ENCODE peak calls at places on chromosome 20, in four cellular contexts. R, K, I and J are unnamed samples.
A peak's percentile ranks its signal among the peaks of the same experiment; 100 is the strongest.

GRCh38 chr20:5156670-5157448 is 30.1 kb downstream of the CDS2 start:
- DNase-seq in R (no peak), I (peak; percentile 22), K (no peak), J (no peak)

GRCh38 chr20:38168791-38169589 is 3.9 kb upstream of the TGM2 start:
- DNase-seq in K (no peak), R (no peak), I (peak; percentile 55), J (no peak)

GRCh38 chr20:53321596-53321995 is 272.0 kb downstream of the ZNF217 start:
- DNase-seq in K (no peak), I (no peak), R (no peak), J (no peak)

GRCh38 chr20:38471987-38472512 is 593 bp upstream of the RALGAPB start:
- DNase-seq in R (no peak), K (no peak), I (no peak), J (no peak)

GRCh38 chr20:25276533-25277050 is 28.7 kb downstream of the PYGB start:
- DNase-seq in I (no peak), R (no peak), K (no peak), J (no peak)

GRCh38 chr20:41482647-41483552 is 116.3 kb upstream of the EMILIN3 start:
- DNase-seq in K (no peak), I (peak; percentile 6), R (no peak), J (no peak)

GRCh38 chr20:22402550-22402949 is 181.8 kb downstream of the FOXA2 start:
- DNase-seq in K (no peak), I (no peak), R (no peak), J (no peak)

GRCh38 chr20:33812673-33813462 is 1.7 kb downstream of the CHMP4B start:
- DNase-seq in K (no peak), R (peak; percentile 21), I (peak; percentile 37), J (no peak)

GRCh38 chr20:3749689-3750639 is 17.5 kb downstream of the HSPA12B start:
- DNase-seq in I (no peak), K (peak; percentile 86), R (peak; percentile 35), J (peak; percentile 53)

GRCh38 chr20:40571625-40572024 is 117.4 kb downstream of the MAFB start:
- DNase-seq in R (no peak), I (no peak), K (no peak), J (no peak)

DNA sequence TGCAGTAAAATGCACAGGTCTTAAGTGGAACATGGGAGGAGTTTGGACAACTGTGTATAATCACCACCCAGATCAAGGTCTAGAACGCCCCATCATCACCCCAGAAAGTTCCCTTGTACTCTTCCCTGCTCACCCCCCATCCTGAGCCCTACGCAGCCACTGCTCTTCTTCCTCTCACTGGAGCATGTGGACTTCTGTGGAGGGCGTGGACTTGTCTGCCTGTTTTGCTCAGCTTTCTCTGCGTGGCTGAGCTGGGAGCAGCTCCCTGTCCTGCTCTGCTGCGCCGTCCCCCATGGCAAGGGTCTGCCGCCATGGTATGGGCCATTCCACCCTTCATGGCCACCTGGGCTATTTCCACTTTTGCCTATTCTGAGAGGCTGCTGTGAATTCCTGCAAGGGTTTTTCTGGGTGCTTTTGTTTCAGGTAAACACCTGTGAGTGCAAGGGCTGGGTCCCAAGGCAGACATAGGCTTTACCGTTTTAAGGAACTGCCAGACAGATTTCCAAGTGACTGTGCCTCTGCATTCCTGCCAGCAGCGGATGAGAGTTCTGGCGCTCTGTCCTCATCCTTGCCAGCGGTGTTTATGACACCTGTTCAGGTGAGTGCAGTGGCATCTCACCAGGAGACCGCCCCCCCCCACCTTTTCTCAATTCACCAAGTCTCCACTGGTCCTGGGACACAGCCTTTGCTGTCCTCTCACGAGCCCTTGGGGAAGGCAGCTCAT is 19.7 kb downstream of the PCK1 start:
- DNase-seq in I (no peak), K (no peak), R (no peak), J (no peak)
- TF ChIP-seq CTCF in I (no peak), K (no peak), R (no peak), J (no peak)

DNA sequence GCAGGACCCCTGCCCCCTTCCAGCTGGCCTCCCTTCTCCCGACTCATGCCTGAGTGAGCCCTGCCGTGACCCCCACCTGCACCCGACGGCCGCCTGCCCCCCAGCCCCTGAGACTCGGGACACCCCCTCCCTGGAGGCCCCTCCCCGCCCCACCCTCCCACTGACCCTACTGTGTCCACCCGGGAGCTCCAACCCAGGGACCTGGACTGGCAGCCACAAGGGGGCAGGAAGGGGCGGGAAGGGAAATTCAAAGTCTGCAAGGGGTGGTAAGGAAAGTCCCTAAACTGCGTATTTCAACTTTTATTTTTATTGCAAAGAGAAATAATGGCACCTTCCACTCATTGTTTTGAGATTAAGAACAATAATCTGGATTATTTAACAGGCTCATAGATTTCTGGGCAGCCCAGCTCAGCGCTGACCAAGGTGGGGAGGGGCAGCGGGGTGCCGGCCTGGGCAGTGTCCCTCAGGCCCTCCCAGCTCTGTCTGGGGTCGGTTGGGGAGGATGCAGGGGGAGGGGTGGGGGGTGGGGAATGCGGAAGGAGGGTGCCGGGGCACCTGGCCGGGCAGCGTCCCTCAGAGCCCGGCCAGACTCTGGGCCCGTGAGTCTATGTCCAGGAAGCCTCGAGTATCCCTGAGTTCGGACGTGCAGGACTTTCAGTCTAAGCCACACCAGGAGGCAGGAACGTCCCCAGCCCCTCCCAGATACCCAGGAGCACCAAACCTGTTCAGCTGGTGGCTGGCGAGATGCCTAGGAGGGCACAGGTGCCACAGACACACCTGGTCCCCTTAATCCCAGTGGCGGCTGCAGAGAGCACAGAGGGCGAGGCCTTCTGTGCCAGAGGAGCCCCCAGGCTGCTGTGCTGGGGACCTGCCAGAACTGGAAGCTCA is 1.3 kb upstream of the PTK6 start:
- DNase-seq in R (peak; percentile 63), K (no peak), I (peak; percentile 38), J (no peak)
- TF ChIP-seq CTCF in R (no peak), K (no peak), I (no peak), J (no peak)

GRCh38 chr20:48544402-48545333 is 283.1 kb downstream of the PREX1 start:
- DNase-seq in K (no peak), R (no peak), I (no peak), J (no peak)
- TF ChIP-seq CTCF in K (no peak), R (no peak), I (no peak), J (peak; percentile 51)

DNA sequence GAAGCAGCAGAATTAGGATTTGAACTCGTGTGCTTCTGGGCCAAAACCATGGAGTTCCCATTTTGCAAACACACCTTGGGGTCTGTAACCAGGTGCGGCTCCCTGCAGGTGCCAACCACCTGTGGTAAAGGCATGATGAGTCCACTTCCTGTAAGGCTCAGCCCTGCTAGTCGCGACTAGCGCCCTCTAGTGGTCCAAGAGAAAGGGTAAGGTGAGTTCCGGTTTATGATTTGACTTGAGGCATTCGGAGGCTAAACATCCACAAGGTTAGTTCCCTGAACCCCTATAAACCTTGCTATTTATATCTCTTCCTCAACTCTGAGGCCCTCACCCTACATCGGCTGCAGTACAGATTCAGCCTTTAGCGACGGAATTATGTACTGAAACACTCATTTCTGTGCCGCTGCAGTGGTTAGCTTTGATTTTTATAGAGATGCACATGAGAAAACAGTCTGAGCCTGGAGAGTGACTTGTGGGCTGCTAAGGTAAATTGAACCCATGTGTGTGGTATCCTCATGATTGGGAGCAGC is 173.4 kb downstream of the PLCB1 start:
- DNase-seq in R (peak; percentile 84), K (peak; percentile 89), I (peak; percentile 79), J (no peak)
- TF ChIP-seq CTCF in R (peak; percentile 77), K (peak; percentile 92), I (peak; percentile 54), J (peak; percentile 65)

DNA sequence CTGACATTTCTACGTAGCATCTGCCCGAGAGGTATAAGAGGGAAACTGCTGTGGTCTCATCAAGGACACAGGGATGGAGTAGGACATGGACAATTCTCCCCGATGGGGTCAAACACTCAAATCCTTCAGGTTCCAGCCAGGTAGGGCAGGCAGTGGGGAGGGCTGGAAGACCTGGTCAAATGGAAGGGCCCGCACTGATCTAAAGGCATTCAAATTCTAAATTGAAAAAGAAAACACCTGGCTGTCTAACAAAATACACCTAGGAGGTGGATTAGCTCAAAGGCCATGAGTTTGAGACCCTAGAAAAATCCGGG is 8.2 kb downstream of the DUSP15 start:
- DNase-seq in I (no peak), K (no peak), R (no peak), J (peak; percentile 86)
- TF ChIP-seq CTCF in I (no peak), K (no peak), R (no peak), J (no peak)

GRCh38 chr20:49207071-49207470 is 12.1 kb upstream of the DDX27 start:
- DNase-seq in I (no peak), R (peak; percentile 32), K (peak; percentile 53), J (no peak)
- TF ChIP-seq CTCF in I (no peak), R (peak; percentile 24), K (peak; percentile 57), J (peak; percentile 0)

GRCh38 chr20:47016068-47016664 is 121.5 kb downstream of the EYA2 start:
- DNase-seq in K (no peak), I (no peak), R (no peak), J (no peak)

GRCh38 chr20:47021850-47022249 is 127.2 kb downstream of the EYA2 start:
- DNase-seq in R (no peak), K (no peak), I (no peak), J (no peak)

GRCh38 chr20:47019106-47019824 is 124.6 kb downstream of the EYA2 start:
- DNase-seq in K (no peak), I (no peak), R (no peak), J (no peak)

GRCh38 chr20:47018381-47018780 is 123.7 kb downstream of the EYA2 start:
- DNase-seq in I (no peak), R (no peak), K (no peak), J (no peak)

GRCh38 chr20:47020231-47020630 is 125.6 kb downstream of the EYA2 start:
- DNase-seq in K (no peak), I (no peak), R (no peak), J (no peak)
- TF ChIP-seq CTCF in K (no peak), I (no peak), R (no peak), J (no peak)

GRCh38 chr20:31707258-31707615 is 15.4 kb downstream of the BCL2L1 start:
- DNase-seq in K (no peak), I (no peak), R (no peak), J (no peak)

GRCh38 chr20:31705191-31705590 is 17.5 kb downstream of the BCL2L1 start:
- DNase-seq in R (no peak), K (no peak), I (no peak), J (no peak)

GRCh38 chr20:31704225-31705119 is 18.2 kb downstream of the BCL2L1 start:
- DNase-seq in K (no peak), I (peak; percentile 84), R (no peak), J (no peak)

GRCh38 chr20:31706607-31707257 is 15.9 kb downstream of the BCL2L1 start:
- DNase-seq in K (no peak), I (peak; percentile 54), R (no peak), J (no peak)

GRCh38 chr20:31705598-31706597 is 16.8 kb downstream of the BCL2L1 start:
- DNase-seq in R (peak; percentile 85), K (no peak), I (no peak), J (no peak)
- TF ChIP-seq CTCF in R (no peak), K (no peak), I (no peak), J (no peak)